ENCODE peak calls at places on chromosomes 13 and 19, in four cellular contexts. One of them, this sample, is unnamed.
A peak's percentile ranks its signal among the peaks of the same experiment; 100 is the strongest.

GRCh38 chr13:90105276-90105675 is 1242.2 kb upstream of the MIR17HG start:
- DNase-seq in A549: no peak
- DNase-seq in colonic mucosa: no peak
- DNase-seq in suprapubic skin: no peak
- DNase-seq in this sample: no peak

GRCh38 chr19:49614096-49614857 is 23.3 kb downstream of the PRR12 start:
- DNase-seq in colonic mucosa: no peak
- DNase-seq in A549: peak; percentile 78
- DNase-seq in suprapubic skin: no peak
- DNase-seq in this sample: no peak

GRCh38 chr19:42175952-42176648 is 41.4 kb downstream of the DEDD2 start:
- DNase-seq in A549: peak; percentile 51
- DNase-seq in suprapubic skin: no peak
- DNase-seq in colonic mucosa: no peak
- DNase-seq in this sample: no peak

GRCh38 chr13:111399776-111400505 is 79.5 kb downstream of the TEX29 start:
- DNase-seq in suprapubic skin: peak; percentile 58
- DNase-seq in colonic mucosa: no peak
- DNase-seq in A549: no peak
- DNase-seq in this sample: no peak

GRCh38 chr13:48263196-48263595 is 30.2 kb downstream of the ITM2B start:
- DNase-seq in suprapubic skin: no peak
- DNase-seq in colonic mucosa: no peak
- DNase-seq in A549: no peak
- DNase-seq in this sample: no peak

GRCh38 chr13:45482571-45483173 is 17.9 kb downstream of the COG3 start:
- DNase-seq in colonic mucosa: no peak
- DNase-seq in A549: no peak
- DNase-seq in suprapubic skin: no peak
- DNase-seq in this sample: no peak

GRCh38 chr13:79338343-79338742 is 67.7 kb downstream of the RBM26 start:
- DNase-seq in suprapubic skin: no peak
- DNase-seq in A549: no peak
- DNase-seq in colonic mucosa: no peak
- DNase-seq in this sample: no peak

GRCh38 chr13:26604784-26605183 is 47.3 kb downstream of the WASF3 start:
- DNase-seq in colonic mucosa: no peak
- DNase-seq in A549: no peak
- DNase-seq in suprapubic skin: peak; percentile 87
- DNase-seq in this sample: no peak

GRCh38 chr19:50870417-50871089 is 2.7 kb upstream of the KLK2 start:
- DNase-seq in colonic mucosa: no peak
- DNase-seq in suprapubic skin: no peak
- DNase-seq in A549: peak; percentile 90
- DNase-seq in this sample: no peak

GRCh38 chr19:483332-484072 is 12.8 kb upstream of the MADCAM1 start:
- DNase-seq in suprapubic skin: no peak
- DNase-seq in colonic mucosa: no peak
- DNase-seq in A549: no peak
- DNase-seq in this sample: no peak

GRCh38 chr19:28239270-28239669 is 973.7 kb downstream of the UQCRFS1 start:
- DNase-seq in suprapubic skin: peak; percentile 34
- DNase-seq in A549: peak; percentile 31
- DNase-seq in colonic mucosa: no peak
- DNase-seq in this sample: no peak

GRCh38 chr19:28686741-28687140 is 526.2 kb downstream of the UQCRFS1 start:
- DNase-seq in A549: no peak
- DNase-seq in colonic mucosa: no peak
- DNase-seq in suprapubic skin: no peak
- DNase-seq in this sample: no peak

GRCh38 chr13:25249001-25249543 is 38.2 kb downstream of the MTMR6 start:
- DNase-seq in suprapubic skin: no peak
- DNase-seq in colonic mucosa: no peak
- DNase-seq in A549: peak; percentile 9
- DNase-seq in this sample: no peak

GRCh38 chr19:40601061-40601973 is at the start of gene LTBP4:
- DNase-seq in colonic mucosa: peak; percentile 67
- DNase-seq in A549: no peak
- DNase-seq in suprapubic skin: no peak
- DNase-seq in this sample: no peak

GRCh38 chr13:39047560-39047959 is 9.3 kb downstream of the NHLRC3 start:
- DNase-seq in colonic mucosa: no peak
- DNase-seq in A549: no peak
- DNase-seq in suprapubic skin: no peak
- DNase-seq in this sample: no peak

GRCh38 chr19:38713227-38713649 is 31.0 kb downstream of the CAPN12 start:
- DNase-seq in colonic mucosa: peak; percentile 52
- DNase-seq in A549: no peak
- DNase-seq in suprapubic skin: no peak
- DNase-seq in this sample: no peak

GRCh38 chr13:105464249-105464648 is 1071.2 kb downstream of the EFNB2 start:
- DNase-seq in colonic mucosa: no peak
- DNase-seq in A549: no peak
- DNase-seq in suprapubic skin: no peak
- DNase-seq in this sample: no peak

GRCh38 chr13:53074119-53074518 is 45.5 kb downstream of the OLFM4 start:
- DNase-seq in colonic mucosa: no peak
- DNase-seq in suprapubic skin: no peak
- DNase-seq in A549: no peak
- DNase-seq in this sample: no peak

GRCh38 chr13:22108283-22108897 is 437.5 kb downstream of the FGF9 start:
- DNase-seq in suprapubic skin: no peak
- DNase-seq in colonic mucosa: no peak
- DNase-seq in A549: no peak
- DNase-seq in this sample: no peak

GRCh38 chr13:110012102-110012739 is 225.8 kb upstream of the IRS2 start:
- DNase-seq in suprapubic skin: no peak
- DNase-seq in colonic mucosa: no peak
- DNase-seq in A549: peak; percentile 91
- DNase-seq in this sample: no peak

GRCh38 chr19:57363734-57364181 is 407 bp downstream of the TRAPPC2B start:
- DNase-seq in suprapubic skin: no peak
- DNase-seq in A549: no peak
- DNase-seq in colonic mucosa: no peak
- DNase-seq in this sample: no peak

GRCh38 chr19:5436101-5436947 is 18.9 kb upstream of the ZNRF4 start:
- DNase-seq in colonic mucosa: no peak
- DNase-seq in A549: peak; percentile 65
- DNase-seq in suprapubic skin: no peak
- DNase-seq in this sample: peak; percentile 57

DNA sequence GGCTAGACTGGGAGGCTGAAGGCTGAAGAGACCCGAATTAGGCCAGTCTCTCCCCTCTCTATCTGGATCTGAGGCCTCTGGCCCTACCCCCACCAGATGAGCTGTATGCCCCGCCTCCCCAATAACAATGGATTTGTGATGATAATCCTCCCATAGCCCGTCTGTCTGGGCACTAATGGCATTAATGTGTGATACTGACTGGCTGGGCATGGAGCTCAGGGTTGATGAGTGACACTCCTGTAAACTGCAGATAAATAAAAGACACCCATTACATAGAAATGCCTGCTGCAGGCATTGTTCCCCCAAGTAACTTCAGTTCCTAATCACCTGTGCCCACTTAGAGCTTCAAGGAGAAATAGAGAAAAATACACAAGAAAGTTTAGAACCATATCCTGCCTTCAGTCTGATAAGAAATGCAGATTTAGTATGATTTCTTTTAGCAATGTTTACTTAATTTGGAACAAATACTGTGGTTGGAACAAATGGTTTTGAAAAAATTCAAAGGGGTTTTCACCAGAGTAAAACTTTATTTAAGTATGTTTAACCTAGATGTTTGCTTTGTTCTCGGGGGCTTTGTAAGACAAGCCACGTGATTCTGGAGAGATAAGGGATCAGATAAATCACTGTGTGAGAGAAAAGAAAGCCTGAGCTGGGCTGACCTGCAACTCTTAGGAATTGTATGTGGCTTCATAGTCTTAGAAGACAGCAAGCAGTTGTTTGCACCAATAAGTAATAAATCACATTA is 60.3 kb downstream of the TNFRSF19 start:
- DNase-seq in colonic mucosa: no peak
- DNase-seq in A549: no peak
- DNase-seq in suprapubic skin: no peak
- DNase-seq in this sample: no peak
- TF ChIP-seq CTCF in colonic mucosa: no peak
- TF ChIP-seq CTCF in A549: no peak
- TF ChIP-seq CTCF in suprapubic skin: no peak
- TF ChIP-seq CTCF in this sample: no peak

DNA sequence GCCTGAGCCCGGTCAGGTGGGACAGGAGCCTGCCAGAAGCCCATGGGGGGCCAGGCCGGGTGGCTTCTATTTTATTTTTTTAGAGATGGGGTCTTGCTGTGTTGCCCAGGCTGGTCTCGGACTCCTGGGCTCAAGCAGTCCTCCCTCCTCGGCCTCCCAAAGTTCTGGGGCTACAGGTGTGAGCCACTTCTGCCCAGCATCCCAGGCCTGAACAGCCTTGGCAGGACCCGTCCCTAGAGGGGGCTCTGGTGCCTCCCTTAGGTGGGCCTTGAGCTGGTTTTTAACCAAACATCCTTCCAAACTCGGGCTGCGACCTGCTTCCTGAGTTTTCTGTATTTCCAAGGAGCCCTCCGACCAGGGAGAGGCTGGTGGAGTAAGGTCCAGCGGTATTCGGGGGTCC is 10.5 kb downstream of the COMP start:
- DNase-seq in suprapubic skin: no peak
- DNase-seq in A549: no peak
- DNase-seq in colonic mucosa: no peak
- DNase-seq in this sample: no peak
- TF ChIP-seq CTCF in suprapubic skin: no peak
- TF ChIP-seq CTCF in A549: no peak
- TF ChIP-seq CTCF in colonic mucosa: no peak
- TF ChIP-seq CTCF in this sample: no peak

GRCh38 chr13:29835280-29836061 is 14.9 kb downstream of the UBL3 start:
- DNase-seq in colonic mucosa: no peak
- DNase-seq in suprapubic skin: no peak
- DNase-seq in A549: no peak
- DNase-seq in this sample: no peak
- TF ChIP-seq CTCF in colonic mucosa: no peak
- TF ChIP-seq CTCF in suprapubic skin: no peak
- TF ChIP-seq CTCF in A549: no peak
- TF ChIP-seq CTCF in this sample: no peak

GRCh38 chr19:58382997-58383603 is 2.3 kb upstream of the ZNF837 start:
- DNase-seq in colonic mucosa: no peak
- DNase-seq in A549: no peak
- DNase-seq in suprapubic skin: no peak
- DNase-seq in this sample: no peak

GRCh38 chr19:58387338-58388174 is 487 bp downstream of the RPS5 start:
- DNase-seq in suprapubic skin: no peak
- DNase-seq in A549: no peak
- DNase-seq in colonic mucosa: no peak
- DNase-seq in this sample: no peak

GRCh38 chr19:58386166-58386575 is 898 bp upstream of the RPS5 start:
- DNase-seq in A549: no peak
- DNase-seq in suprapubic skin: no peak
- DNase-seq in colonic mucosa: no peak
- DNase-seq in this sample: no peak

GRCh38 chr19:58386576-58387337 is at the start of gene RPS5:
- DNase-seq in suprapubic skin: peak; percentile 98
- DNase-seq in colonic mucosa: peak; percentile 98
- DNase-seq in A549: peak; percentile 99
- DNase-seq in this sample: peak; percentile 82

DNA sequence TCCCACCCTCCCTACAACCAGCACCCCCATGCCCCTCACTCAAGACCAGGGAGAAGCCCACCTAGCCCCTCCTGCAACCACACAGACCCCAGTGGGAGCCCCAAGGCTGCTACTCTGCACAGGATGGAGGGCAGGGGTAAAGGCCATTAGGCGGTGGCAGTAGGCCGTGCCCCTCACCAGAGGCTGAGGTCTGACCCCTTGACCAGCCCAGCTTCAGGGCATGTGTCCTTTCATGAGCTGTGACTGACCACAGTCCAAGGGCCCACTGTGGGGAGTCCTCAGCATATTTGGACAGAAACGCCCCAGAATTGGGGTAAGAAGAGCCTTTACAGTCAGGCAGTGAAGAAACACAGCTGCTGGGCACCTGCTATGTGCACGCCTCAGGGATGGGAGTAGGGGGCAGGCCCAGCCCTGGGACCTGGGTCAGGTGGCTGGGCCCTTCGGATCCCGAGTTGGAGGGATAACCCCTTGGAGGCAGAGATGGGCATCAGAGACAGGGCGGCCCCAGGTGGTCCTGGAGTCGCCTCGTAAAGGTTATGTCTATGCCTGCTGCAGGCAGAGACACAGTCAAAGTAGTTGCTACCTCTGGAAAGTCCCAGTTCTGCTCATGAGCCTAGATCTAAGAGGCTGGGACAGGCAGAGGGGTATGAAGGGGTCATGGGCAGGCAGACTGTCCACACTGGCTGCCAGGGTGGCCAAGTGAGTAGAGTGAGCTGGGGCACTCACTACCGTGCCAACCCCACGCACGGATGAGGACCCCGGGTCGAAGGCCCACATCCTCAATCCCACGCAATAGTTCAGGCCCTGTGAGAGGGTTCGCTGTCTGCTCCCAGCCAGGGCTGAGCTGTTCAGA is 1.5 kb upstream of the RPS5 start:
- DNase-seq in colonic mucosa: no peak
- DNase-seq in A549: no peak
- DNase-seq in suprapubic skin: no peak
- DNase-seq in this sample: no peak
- TF ChIP-seq CTCF in colonic mucosa: no peak
- TF ChIP-seq CTCF in A549: no peak
- TF ChIP-seq CTCF in suprapubic skin: no peak
- TF ChIP-seq CTCF in this sample: no peak

GRCh38 chr19:54439174-54439851 is 9.7 kb upstream of the LENG8 start:
- DNase-seq in suprapubic skin: no peak
- DNase-seq in A549: peak; percentile 64
- DNase-seq in colonic mucosa: no peak
- DNase-seq in this sample: no peak
- TF ChIP-seq CTCF in suprapubic skin: peak; percentile 38
- TF ChIP-seq CTCF in A549: peak; percentile 51
- TF ChIP-seq CTCF in colonic mucosa: no peak
- TF ChIP-seq CTCF in this sample: no peak

GRCh38 chr19:3981736-3982681 is 3.3 kb downstream of the EEF2 start:
- DNase-seq in A549: no peak
- DNase-seq in suprapubic skin: no peak
- DNase-seq in colonic mucosa: no peak
- DNase-seq in this sample: no peak

GRCh38 chr19:3983936-3984583 is 1.2 kb downstream of the EEF2 start:
- DNase-seq in A549: peak; percentile 44
- DNase-seq in colonic mucosa: peak; percentile 57
- DNase-seq in suprapubic skin: no peak
- DNase-seq in this sample: no peak

GRCh38 chr19:3984584-3984907 is 717 bp downstream of the EEF2 start:
- DNase-seq in A549: no peak
- DNase-seq in colonic mucosa: no peak
- DNase-seq in suprapubic skin: no peak
- DNase-seq in this sample: no peak

GRCh38 chr19:3982701-3983541 is 2.3 kb downstream of the EEF2 start:
- DNase-seq in A549: no peak
- DNase-seq in suprapubic skin: no peak
- DNase-seq in colonic mucosa: no peak
- DNase-seq in this sample: no peak

DNA sequence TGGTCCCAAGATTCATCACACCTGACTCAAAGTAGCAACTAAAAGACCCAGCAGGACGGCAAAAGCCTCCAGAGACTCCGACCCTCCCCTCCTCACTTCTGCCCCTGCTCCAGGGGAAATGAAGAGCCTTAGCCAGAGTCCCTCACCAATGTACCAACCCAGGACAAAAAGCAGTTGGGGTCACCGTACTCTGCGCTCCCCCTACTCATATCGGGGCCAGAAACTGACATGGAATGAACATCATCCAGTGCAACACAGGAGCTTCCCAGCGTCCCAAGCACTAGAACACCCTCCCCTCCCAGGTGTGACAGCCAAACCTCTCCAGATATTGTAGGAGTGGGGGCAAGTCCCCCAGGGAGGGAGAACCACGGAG is 1.7 kb downstream of the EEF2 start:
- DNase-seq in colonic mucosa: no peak
- DNase-seq in A549: no peak
- DNase-seq in suprapubic skin: no peak
- DNase-seq in this sample: no peak
- TF ChIP-seq CTCF in colonic mucosa: no peak
- TF ChIP-seq CTCF in A549: no peak
- TF ChIP-seq CTCF in suprapubic skin: no peak
- TF ChIP-seq CTCF in this sample: no peak